ENCODE peak calls at places on chromosome 17, in six cellular contexts. One of them, this sample, is unnamed. For H3K27me3, the result is how much of the 10 kb centered on the place peaks cover.

GRCh38 chr17:78381601-78382168 is 3.2 kb downstream of the PGS1 start:
- DNase-seq in uterus: no peak
- DNase-seq in heart left ventricle: no peak
- DNase-seq in HCT116: no peak
- DNase-seq in body of pancreas: no peak
- DNase-seq in ascending aorta: no peak
- DNase-seq in this sample: peak

GRCh38 chr17:69581061-69581955 is 166.8 kb downstream of the MAP2K6 start:
- DNase-seq in ascending aorta: no peak
- DNase-seq in heart left ventricle: no peak
- DNase-seq in HCT116: no peak
- DNase-seq in uterus: no peak
- DNase-seq in body of pancreas: no peak
- DNase-seq in this sample: peak

GRCh38 chr17:8791910-8792270 is 7.3 kb downstream of the MFSD6L start:
- DNase-seq in HCT116: peak
- DNase-seq in uterus: no peak
- DNase-seq in body of pancreas: peak
- DNase-seq in heart left ventricle: no peak
- DNase-seq in ascending aorta: no peak
- DNase-seq in this sample: peak

GRCh38 chr17:41962111-41962510 is 4.5 kb upstream of the CNP start:
- DNase-seq in heart left ventricle: no peak
- DNase-seq in uterus: no peak
- DNase-seq in HCT116: no peak
- DNase-seq in ascending aorta: no peak
- DNase-seq in body of pancreas: peak
- DNase-seq in this sample: no peak

GRCh38 chr17:66493283-66494019 is 191.0 kb downstream of the PRKCA start:
- DNase-seq in heart left ventricle: no peak
- DNase-seq in HCT116: no peak
- DNase-seq in uterus: no peak
- DNase-seq in ascending aorta: no peak
- DNase-seq in body of pancreas: no peak
- DNase-seq in this sample: peak

GRCh38 chr17:76076100-76076764 is 1.7 kb downstream of the GALR2 start:
- DNase-seq in HCT116: no peak
- DNase-seq in uterus: no peak
- DNase-seq in ascending aorta: no peak
- DNase-seq in heart left ventricle: no peak
- DNase-seq in body of pancreas: no peak
- DNase-seq in this sample: no peak

GRCh38 chr17:82687871-82688270 is 10.6 kb downstream of the RAB40B start:
- DNase-seq in ascending aorta: no peak
- DNase-seq in body of pancreas: no peak
- DNase-seq in heart left ventricle: no peak
- DNase-seq in HCT116: no peak
- DNase-seq in uterus: no peak
- DNase-seq in this sample: no peak

GRCh38 chr17:61460796-61461585 is 8.8 kb downstream of the TBX4 start:
- DNase-seq in ascending aorta: no peak
- DNase-seq in body of pancreas: no peak
- DNase-seq in heart left ventricle: no peak
- DNase-seq in uterus: no peak
- DNase-seq in HCT116: no peak
- DNase-seq in this sample: no peak

GRCh38 chr17:4247981-4248388 is 15.8 kb downstream of the ANKFY1 start:
- DNase-seq in heart left ventricle: no peak
- DNase-seq in ascending aorta: no peak
- DNase-seq in HCT116: peak
- DNase-seq in body of pancreas: peak
- DNase-seq in uterus: no peak
- DNase-seq in this sample: no peak

GRCh38 chr17:6279659-6280058 is 155.3 kb downstream of the AIPL1 start:
- DNase-seq in heart left ventricle: no peak
- DNase-seq in uterus: no peak
- DNase-seq in HCT116: peak
- DNase-seq in body of pancreas: peak
- DNase-seq in ascending aorta: no peak
- DNase-seq in this sample: no peak

GRCh38 chr17:74998783-74999182 is 11.4 kb downstream of the CDR2L start:
- DNase-seq in ascending aorta: no peak
- DNase-seq in body of pancreas: no peak
- DNase-seq in HCT116: no peak
- DNase-seq in uterus: no peak
- DNase-seq in heart left ventricle: no peak
- DNase-seq in this sample: no peak

GRCh38 chr17:1188812-1189211 is 9.0 kb upstream of the ABR start:
- DNase-seq in HCT116: no peak
- DNase-seq in uterus: peak
- DNase-seq in body of pancreas: peak
- DNase-seq in ascending aorta: peak
- DNase-seq in heart left ventricle: peak
- DNase-seq in this sample: peak

GRCh38 chr17:81388612-81389367 is 6.5 kb upstream of the BAHCC1 start:
- DNase-seq in uterus: peak
- DNase-seq in HCT116: no peak
- DNase-seq in body of pancreas: no peak
- DNase-seq in ascending aorta: no peak
- DNase-seq in heart left ventricle: no peak
- DNase-seq in this sample: no peak

GRCh38 chr17:15133143-15133542 is 132.0 kb downstream of the PMP22 start:
- DNase-seq in heart left ventricle: no peak
- DNase-seq in ascending aorta: no peak
- DNase-seq in body of pancreas: no peak
- DNase-seq in uterus: no peak
- DNase-seq in HCT116: no peak
- DNase-seq in this sample: no peak
- H3K27me3 ChIP-seq in heart left ventricle: under half
- H3K27me3 ChIP-seq in ascending aorta: under half
- H3K27me3 ChIP-seq in body of pancreas: under half
- H3K27me3 ChIP-seq in uterus: under half
- H3K27me3 ChIP-seq in HCT116: under half
- H3K27me3 ChIP-seq in this sample: under half

GRCh38 chr17:34843682-34844081 is 117.6 kb downstream of the CCT6B start:
- DNase-seq in body of pancreas: no peak
- DNase-seq in ascending aorta: no peak
- DNase-seq in heart left ventricle: no peak
- DNase-seq in HCT116: no peak
- DNase-seq in uterus: no peak
- DNase-seq in this sample: no peak

GRCh38 chr17:34840758-34841157 is 120.5 kb downstream of the CCT6B start:
- DNase-seq in body of pancreas: no peak
- DNase-seq in heart left ventricle: no peak
- DNase-seq in uterus: no peak
- DNase-seq in HCT116: no peak
- DNase-seq in ascending aorta: no peak
- DNase-seq in this sample: no peak

GRCh38 chr17:34842235-34842634 is 119.0 kb downstream of the CCT6B start:
- DNase-seq in uterus: no peak
- DNase-seq in HCT116: no peak
- DNase-seq in ascending aorta: no peak
- DNase-seq in heart left ventricle: no peak
- DNase-seq in body of pancreas: no peak
- DNase-seq in this sample: no peak

GRCh38 chr17:34837796-34838195 is 123.5 kb downstream of the CCT6B start:
- DNase-seq in uterus: no peak
- DNase-seq in HCT116: no peak
- DNase-seq in ascending aorta: no peak
- DNase-seq in heart left ventricle: no peak
- DNase-seq in body of pancreas: no peak
- DNase-seq in this sample: no peak

GRCh38 chr17:34841467-34841866 is 119.8 kb downstream of the CCT6B start:
- DNase-seq in ascending aorta: no peak
- DNase-seq in body of pancreas: no peak
- DNase-seq in HCT116: no peak
- DNase-seq in uterus: no peak
- DNase-seq in heart left ventricle: no peak
- DNase-seq in this sample: no peak
- H3K27me3 ChIP-seq in ascending aorta: under half
- H3K27me3 ChIP-seq in body of pancreas: under half
- H3K27me3 ChIP-seq in HCT116: under half
- H3K27me3 ChIP-seq in uterus: under half
- H3K27me3 ChIP-seq in heart left ventricle: under half
- H3K27me3 ChIP-seq in this sample: under half

DNA sequence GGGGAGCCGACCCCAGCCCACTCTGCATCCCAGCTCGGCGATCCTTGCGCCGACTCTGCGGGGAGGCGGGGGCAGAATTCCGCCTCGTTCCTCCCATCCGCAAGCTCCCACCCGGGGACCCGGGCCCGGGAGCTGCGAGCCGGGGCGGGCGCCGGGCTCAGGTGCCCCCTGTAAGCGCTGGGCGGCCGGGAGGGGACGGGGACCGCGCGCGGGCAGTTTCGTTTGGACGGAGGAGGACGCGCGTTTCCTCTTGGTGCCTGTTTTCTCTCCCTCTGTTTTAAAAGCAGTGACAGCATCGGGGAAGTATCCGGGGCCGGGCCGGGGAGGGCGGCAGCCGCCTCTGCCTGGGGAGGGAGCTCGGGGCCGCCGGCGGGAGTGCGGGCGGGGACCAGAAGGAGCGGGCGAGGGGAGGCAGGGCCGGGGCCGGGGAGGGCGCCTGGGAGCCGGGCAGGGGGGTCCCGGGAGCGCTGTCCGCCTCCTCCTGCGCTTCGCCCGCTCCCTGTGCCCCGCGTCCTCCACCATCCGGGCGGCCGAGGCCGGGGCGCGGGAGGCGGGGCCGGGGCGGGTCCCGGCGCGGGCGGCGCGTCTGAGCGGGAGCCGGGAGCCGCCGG is 57.0 kb downstream of the RAP1GAP2 start:
- DNase-seq in HCT116: no peak
- DNase-seq in heart left ventricle: peak
- DNase-seq in ascending aorta: no peak
- DNase-seq in uterus: peak
- DNase-seq in body of pancreas: peak
- DNase-seq in this sample: peak
- H3K27me3 ChIP-seq in HCT116: under half
- H3K27me3 ChIP-seq in heart left ventricle: under half
- H3K27me3 ChIP-seq in ascending aorta: under half
- H3K27me3 ChIP-seq in uterus: under half
- H3K27me3 ChIP-seq in body of pancreas: under half
- H3K27me3 ChIP-seq in this sample: under half

DNA sequence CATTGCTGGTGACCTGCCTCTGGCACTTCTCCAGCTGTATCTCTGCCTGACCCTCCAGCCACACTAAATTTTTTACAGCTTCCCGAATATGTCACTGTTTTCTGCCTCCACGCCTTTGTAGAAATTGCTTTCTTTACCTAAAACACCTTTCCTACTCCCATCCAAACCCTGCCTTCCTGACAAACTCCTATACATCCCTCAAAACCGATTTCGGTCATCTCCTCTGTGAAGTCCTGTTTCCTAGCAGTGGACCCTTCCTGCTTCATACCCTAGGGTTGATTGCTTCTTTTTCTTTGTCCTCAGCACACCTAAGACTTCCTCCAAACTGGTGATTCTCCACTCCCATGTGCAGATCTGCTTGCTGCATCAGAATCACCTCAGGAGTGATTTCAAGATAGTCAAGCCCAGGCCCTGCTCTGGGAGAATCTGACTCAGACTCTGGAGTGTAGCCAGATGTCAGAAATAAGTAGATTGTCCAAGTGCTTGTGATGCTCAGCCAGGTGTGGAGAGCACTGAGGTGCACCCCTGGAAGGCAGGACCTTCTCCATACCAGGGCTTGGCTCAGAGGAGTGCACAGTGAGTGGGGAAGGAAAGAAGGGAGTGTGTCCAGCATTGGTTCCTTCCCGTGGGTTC is 184.2 kb downstream of the COPRS start:
- DNase-seq in body of pancreas: no peak
- DNase-seq in ascending aorta: no peak
- DNase-seq in heart left ventricle: no peak
- DNase-seq in uterus: no peak
- DNase-seq in HCT116: no peak
- DNase-seq in this sample: peak
- H3K27me3 ChIP-seq in body of pancreas: under half
- H3K27me3 ChIP-seq in ascending aorta: under half
- H3K27me3 ChIP-seq in heart left ventricle: under half
- H3K27me3 ChIP-seq in uterus: under half
- H3K27me3 ChIP-seq in HCT116: under half
- H3K27me3 ChIP-seq in this sample: under half

GRCh38 chr17:33099906-33100305 is 108.3 kb downstream of the SPACA3 start:
- DNase-seq in body of pancreas: no peak
- DNase-seq in uterus: no peak
- DNase-seq in HCT116: no peak
- DNase-seq in ascending aorta: no peak
- DNase-seq in heart left ventricle: no peak
- DNase-seq in this sample: no peak
- H3K27me3 ChIP-seq in body of pancreas: under half
- H3K27me3 ChIP-seq in uterus: under half
- H3K27me3 ChIP-seq in HCT116: under half
- H3K27me3 ChIP-seq in ascending aorta: under half
- H3K27me3 ChIP-seq in heart left ventricle: under half
- H3K27me3 ChIP-seq in this sample: under half

DNA sequence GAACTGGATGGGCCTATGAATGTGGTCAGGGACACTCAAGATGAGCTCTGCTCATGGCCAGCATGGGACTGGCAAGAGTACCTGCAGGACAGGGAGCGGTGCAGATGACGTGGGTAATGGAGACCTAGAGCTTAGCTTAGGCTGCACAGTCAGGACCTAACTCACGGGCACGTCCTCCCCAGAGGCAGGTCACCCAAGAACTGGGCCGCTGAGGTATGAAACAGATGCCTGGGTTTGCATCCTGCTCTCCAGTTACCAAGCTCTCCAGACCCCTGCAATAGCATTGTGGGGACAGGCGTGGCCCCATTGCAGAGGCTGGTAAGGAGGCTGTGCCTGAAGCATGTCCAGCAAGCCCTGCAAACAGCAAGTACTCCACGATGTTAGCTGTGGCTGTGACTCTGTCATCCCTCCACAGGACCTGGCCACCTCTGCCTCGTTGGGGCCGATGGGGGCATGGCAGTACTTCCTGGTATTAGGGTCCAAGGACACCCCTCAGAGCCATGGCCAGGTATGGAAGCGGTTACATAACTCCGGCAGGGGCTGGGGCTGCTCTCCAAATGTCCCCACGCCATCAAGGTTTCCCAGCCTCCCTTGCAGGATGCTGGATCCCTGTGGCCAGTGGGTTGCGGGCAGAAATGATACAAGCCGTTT is 37.5 kb upstream of the RBFOX3 start:
- DNase-seq in heart left ventricle: no peak
- DNase-seq in body of pancreas: no peak
- DNase-seq in ascending aorta: no peak
- DNase-seq in uterus: no peak
- DNase-seq in HCT116: no peak
- DNase-seq in this sample: no peak
- H3K27me3 ChIP-seq in heart left ventricle: under half
- H3K27me3 ChIP-seq in body of pancreas: under half
- H3K27me3 ChIP-seq in ascending aorta: under half
- H3K27me3 ChIP-seq in uterus: under half
- H3K27me3 ChIP-seq in HCT116: under half
- H3K27me3 ChIP-seq in this sample: under half

This sample was measured in astrocyte.